ENCODE peak calls at places on chromosomes 1 and 21, in six cellular contexts. H, G, A, Z, Q and F are unnamed samples.
A peak's percentile ranks its signal among the peaks of the same experiment; 100 is the strongest.

GRCh38 chr1:17289756-17290155 is 18.2 kb upstream of the PADI4 start:
- DNase-seq in H (no peak), G (peak; percentile 61), A (no peak), Z (no peak), Q (peak; percentile 45), F (no peak)

GRCh38 chr1:33096358-33097005 is 15.5 kb downstream of the AZIN2 start:
- DNase-seq in H (no peak), G (no peak), A (no peak), Z (no peak), Q (no peak), F (no peak)

GRCh38 chr1:9181176-9181906 is 52.4 kb upstream of the GPR157 start:
- DNase-seq in H (peak; percentile 83), G (peak; percentile 72), A (peak; percentile 27), Z (peak; percentile 86), Q (peak; percentile 58), F (peak; percentile 58)

GRCh38 chr1:111203681-111204210 is 3.3 kb upstream of the DENND2D start:
- DNase-seq in H (no peak), G (peak; percentile 65), A (peak; percentile 51), Z (peak; percentile 62), Q (peak; percentile 54), F (peak; percentile 81)

GRCh38 chr1:162023181-162023546 is 505 bp downstream of the OLFML2B start:
- DNase-seq in H (no peak), G (peak; percentile 32), A (no peak), Z (no peak), Q (no peak), F (no peak)

GRCh38 chr21:26368591-26368990 is 198.0 kb upstream of the APP start:
- DNase-seq in H (peak; percentile 5), G (no peak), A (no peak), Z (no peak), Q (no peak), F (no peak)

GRCh38 chr1:160069460-160070231 is at the start of gene KCNJ10:
- DNase-seq in H (no peak), G (peak; percentile 40), A (no peak), Z (no peak), Q (no peak), F (no peak)

GRCh38 chr1:245156041-245156735 is 1.4 kb downstream of the KIF26B start:
- DNase-seq in H (peak; percentile 95), G (peak; percentile 95), A (peak; percentile 52), Z (peak; percentile 93), Q (peak; percentile 89), F (peak; percentile 94)

GRCh38 chr1:188904201-188904600 is 1573.5 kb downstream of the BRINP3 start:
- DNase-seq in H (no peak), G (no peak), A (no peak), Z (no peak), Q (no peak), F (no peak)

GRCh38 chr1:226120398-226120797 is 57.9 kb downstream of the H3-3A start:
- DNase-seq in H (no peak), G (no peak), A (no peak), Z (no peak), Q (no peak), F (peak; percentile 1)

GRCh38 chr1:47617381-47618221 is 179.8 kb downstream of the FOXD2 start:
- DNase-seq in H (no peak), G (no peak), A (no peak), Z (no peak), Q (no peak), F (no peak)

GRCh38 chr1:101526813-101527212 is 290.0 kb downstream of the S1PR1 start:
- DNase-seq in H (no peak), G (no peak), A (no peak), Z (no peak), Q (no peak), F (no peak)

GRCh38 chr1:208654241-208654640 is 410.1 kb upstream of the PLXNA2 start:
- DNase-seq in H (peak; percentile 85), G (peak; percentile 53), A (peak; percentile 22), Z (peak; percentile 24), Q (peak; percentile 76), F (peak; percentile 47)

GRCh38 chr1:194929376-194929775 is 1678.9 kb downstream of the KCNT2 start:
- DNase-seq in H (no peak), G (peak; percentile 3), A (no peak), Z (no peak), Q (no peak), F (no peak)

GRCh38 chr1:26785611-26786436 is 1.9 kb upstream of the PIGV start:
- DNase-seq in H (peak; percentile 18), G (peak; percentile 56), A (no peak), Z (no peak), Q (no peak), F (no peak)

GRCh38 chr1:12424150-12424549 is 193.9 kb downstream of the DHRS3 start:
- DNase-seq in H (no peak), G (peak; percentile 85), A (no peak), Z (no peak), Q (peak; percentile 61), F (no peak)

GRCh38 chr21:26659181-26659580 is 86.1 kb upstream of the CYYR1 start:
- DNase-seq in H (no peak), G (no peak), A (no peak), Z (no peak), Q (no peak), F (no peak)

GRCh38 chr1:234535208-234535607 is 56.2 kb upstream of the TARBP1 start:
- DNase-seq in H (no peak), G (no peak), A (no peak), Z (no peak), Q (no peak), F (no peak)

GRCh38 chr1:46183119-46183842 is 7.0 kb upstream of the P3R3URF start:
- DNase-seq in H (no peak), G (peak; percentile 99), A (peak; percentile 98), Z (no peak), Q (peak; percentile 100), F (no peak)

GRCh38 chr1:53552981-53553733 is 94.0 kb downstream of the DMRTB1 start:
- DNase-seq in H (no peak), G (no peak), A (no peak), Z (no peak), Q (peak; percentile 45), F (no peak)

GRCh38 chr1:236261898-236262297 is 19.9 kb downstream of the ERO1B start:
- DNase-seq in H (no peak), G (no peak), A (no peak), Z (no peak), Q (no peak), F (no peak)

GRCh38 chr1:114718661-114719423 is 2.3 kb upstream of the NRAS start:
- DNase-seq in H (no peak), G (peak; percentile 57), A (no peak), Z (no peak), Q (peak; percentile 73), F (no peak)

GRCh38 chr21:42653492-42654061 is at the start of gene PDE9A:
- DNase-seq in H (peak; percentile 94), G (peak; percentile 21), A (no peak), Z (peak; percentile 90), Q (no peak), F (no peak)

GRCh38 chr1:67053785-67054759 is at the start of gene SLC35D1:
- DNase-seq in H (peak; percentile 94), G (peak; percentile 79), A (peak; percentile 44), Z (peak; percentile 95), Q (peak; percentile 54), F (peak; percentile 84)

GRCh38 chr21:17463441-17463840 is 49.4 kb upstream of the CXADR start:
- DNase-seq in H (peak; percentile 64), G (peak; percentile 99), A (no peak), Z (no peak), Q (no peak), F (no peak)

GRCh38 chr1:26350701-26351590 is 3.0 kb downstream of the CRYBG2 start:
- DNase-seq in H (peak; percentile 56), G (no peak), A (peak; percentile 47), Z (no peak), Q (peak; percentile 42), F (no peak)

GRCh38 chr21:45942011-45942546 is 39.5 kb upstream of the COL6A1 start:
- DNase-seq in H (no peak), G (no peak), A (no peak), Z (no peak), Q (no peak), F (no peak)

GRCh38 chr21:45940091-45940490 is 41.5 kb upstream of the COL6A1 start:
- DNase-seq in H (no peak), G (no peak), A (no peak), Z (peak; percentile 16), Q (no peak), F (no peak)

GRCh38 chr21:45942755-45943629 is 38.6 kb upstream of the COL6A1 start:
- DNase-seq in H (no peak), G (no peak), A (no peak), Z (no peak), Q (peak; percentile 20), F (no peak)

GRCh38 chr21:45940621-45941337 is 40.8 kb upstream of the COL6A1 start:
- DNase-seq in H (no peak), G (no peak), A (no peak), Z (peak; percentile 24), Q (no peak), F (no peak)

DNA sequence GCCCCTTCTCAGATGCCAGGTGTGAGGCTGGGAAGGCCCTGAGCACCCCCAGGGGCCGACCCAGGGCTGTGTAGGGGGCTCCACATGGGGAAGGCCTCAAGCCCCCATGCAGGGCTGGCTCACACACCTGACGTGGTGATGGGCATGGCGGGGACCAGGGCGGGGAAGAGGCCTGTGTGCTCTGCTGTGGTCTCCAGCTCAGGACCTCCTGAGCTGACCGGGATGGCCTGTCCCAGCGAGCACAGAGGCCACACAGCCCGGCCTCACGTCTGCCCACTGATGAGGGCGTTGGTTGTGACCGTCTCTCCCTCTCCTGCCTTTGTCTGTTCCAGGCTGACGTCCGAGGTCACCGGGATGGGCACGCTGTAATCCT is 40.2 kb upstream of the COL6A1 start:
- DNase-seq in H (no peak), G (no peak), A (no peak), Z (peak; percentile 21), Q (no peak), F (no peak)
- TF ChIP-seq EZH2phosphoT487 in H (no peak), G (no peak), A (no peak), Z (no peak), Q (no peak), F (no peak)

DNA sequence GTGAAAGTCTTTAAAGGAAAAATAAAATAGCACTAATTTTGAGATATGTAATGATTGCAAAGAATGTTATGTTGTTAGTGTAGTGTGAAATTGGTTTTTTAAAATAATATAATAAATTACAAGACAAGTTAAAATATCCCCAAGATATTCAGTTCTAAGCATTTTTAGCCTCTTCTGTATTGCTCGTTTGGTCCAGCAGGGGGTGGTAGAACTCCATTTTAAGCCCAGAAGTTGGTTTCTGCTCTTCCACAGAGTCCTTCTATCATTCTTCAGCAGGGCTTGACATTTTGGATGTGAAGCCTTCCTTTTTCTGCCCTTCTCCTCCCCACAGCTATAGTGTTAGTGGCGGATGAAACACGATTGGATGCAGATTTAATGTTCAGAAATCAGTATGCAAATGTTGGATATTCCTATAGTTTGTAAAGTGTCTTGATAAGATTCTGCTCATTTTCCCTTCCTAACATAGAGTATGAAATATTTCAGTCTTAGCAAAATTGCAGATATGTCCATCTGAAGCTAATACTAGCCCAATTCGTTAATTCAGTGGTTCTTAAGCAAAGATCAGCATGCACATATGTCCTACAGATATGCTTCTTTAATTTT is 1.5 kb downstream of the NCAM2 start:
- DNase-seq in H (peak; percentile 57), G (peak; percentile 50), A (no peak), Z (peak; percentile 62), Q (peak; percentile 72), F (peak; percentile 57)
- H3K4me3 ChIP-seq in H (no peak overlapping the region), G (no peak overlapping the region), A (no peak overlapping the region), Z (peak overlapping the region; percentile 95), Q (peak overlapping the region; percentile 67), F (no peak overlapping the region)

GRCh38 chr1:212665241-212666115 is 34.2 kb downstream of the BATF3 start:
- DNase-seq in H (peak; percentile 89), G (peak; percentile 90), A (peak; percentile 68), Z (peak; percentile 32), Q (peak; percentile 95), F (peak; percentile 77)
- H3K9ac ChIP-seq in H (no peak overlapping the region), G (peak overlapping the region; percentile 79), A (peak overlapping the region; percentile 58), Z (no peak overlapping the region), Q (peak overlapping the region; percentile 70), F (peak overlapping the region; percentile 55)

GRCh38 chr1:3296858-3297257 is 157.6 kb upstream of the ARHGEF16 start:
- DNase-seq in H (no peak), G (no peak), A (no peak), Z (no peak), Q (no peak), F (no peak)
- TF ChIP-seq EZH2phosphoT487 in H (no peak), G (no peak), A (no peak), Z (no peak), Q (no peak), F (no peak)